ENCODE peak calls at places on chromosomes 13 and 19, in six cellular contexts. One of them, this sample, is unnamed.

GRCh38 chr13:32202268-32202667 is 112.9 kb downstream of the ZAR1L start:
- DNase-seq in GM12891: no peak
- DNase-seq in K562: no peak
- DNase-seq in GM12878: no peak
- DNase-seq in HepG2: no peak
- DNase-seq in H1: no peak
- DNase-seq in this sample: no peak

GRCh38 chr13:44382635-44383145 is 9.1 kb downstream of the SERP2 start:
- DNase-seq in GM12891: no peak
- DNase-seq in K562: peak
- DNase-seq in GM12878: no peak
- DNase-seq in HepG2: no peak
- DNase-seq in H1: no peak
- DNase-seq in this sample: no peak

GRCh38 chr13:53324656-53325055 is 296.0 kb downstream of the OLFM4 start:
- DNase-seq in GM12891: no peak
- DNase-seq in K562: no peak
- DNase-seq in GM12878: no peak
- DNase-seq in HepG2: no peak
- DNase-seq in H1: no peak
- DNase-seq in this sample: no peak

GRCh38 chr19:10085641-10086031 is 481 bp upstream of the SHFL start:
- DNase-seq in GM12891: no peak
- DNase-seq in K562: peak
- DNase-seq in GM12878: no peak
- DNase-seq in HepG2: no peak
- DNase-seq in H1: no peak
- DNase-seq in this sample: no peak

GRCh38 chr13:80562423-80562822 is 221.5 kb upstream of the SPRY2 start:
- DNase-seq in GM12891: no peak
- DNase-seq in K562: no peak
- DNase-seq in GM12878: no peak
- DNase-seq in HepG2: no peak
- DNase-seq in H1: no peak
- DNase-seq in this sample: no peak

GRCh38 chr19:51743405-51743804 is 8.3 kb downstream of the FPR1 start:
- DNase-seq in GM12891: no peak
- DNase-seq in K562: no peak
- DNase-seq in GM12878: no peak
- DNase-seq in HepG2: no peak
- DNase-seq in H1: no peak
- DNase-seq in this sample: no peak

GRCh38 chr13:73056054-73056962 is 2.5 kb upstream of the KLF5 start:
- DNase-seq in GM12891: no peak
- DNase-seq in K562: no peak
- DNase-seq in GM12878: no peak
- DNase-seq in HepG2: peak
- DNase-seq in H1: no peak
- DNase-seq in this sample: no peak

GRCh38 chr13:111158136-111158805 is 43.2 kb downstream of the ARHGEF7 start:
- DNase-seq in GM12891: no peak
- DNase-seq in K562: no peak
- DNase-seq in GM12878: no peak
- DNase-seq in HepG2: no peak
- DNase-seq in H1: no peak
- DNase-seq in this sample: no peak

DNA sequence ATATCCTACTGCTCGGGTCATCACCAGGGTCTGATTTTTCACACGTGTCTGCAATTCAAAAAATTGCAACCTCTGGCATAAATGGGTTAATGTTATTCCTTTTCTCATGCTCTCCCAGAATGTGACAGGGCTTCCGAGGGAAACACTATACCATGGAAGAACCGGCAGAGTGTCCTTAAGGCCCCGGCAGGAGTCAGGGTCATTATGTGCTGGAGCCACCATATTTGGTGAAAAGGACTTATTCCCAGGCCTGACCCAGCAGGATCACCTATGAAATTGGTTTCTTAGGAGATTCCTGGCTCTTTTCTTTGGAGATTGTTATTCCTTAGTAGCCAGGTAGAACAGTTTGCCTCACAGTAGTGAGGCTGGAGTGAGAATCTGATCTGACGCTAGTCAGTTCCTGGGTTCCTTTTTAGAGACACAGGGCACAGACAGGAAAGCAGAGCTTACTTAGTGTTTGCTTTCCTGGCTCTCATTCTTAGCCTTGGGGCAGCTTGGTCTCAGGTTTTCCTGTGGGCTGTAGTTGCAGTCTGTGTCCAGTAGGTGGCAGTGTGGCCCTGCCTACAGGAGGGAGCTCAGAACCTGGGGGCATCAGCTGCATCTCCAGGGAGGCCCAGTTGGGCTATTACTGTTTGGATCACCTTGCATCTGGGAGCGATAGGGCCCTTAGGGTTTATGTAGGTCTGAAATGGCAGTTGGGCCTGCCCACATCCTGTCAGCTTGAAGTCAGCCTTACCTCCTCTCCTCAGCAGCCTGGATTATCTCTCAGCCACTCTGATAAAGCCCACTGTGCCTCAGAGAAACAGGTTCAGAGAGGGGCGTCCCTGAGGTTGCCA is 12.4 kb downstream of the SNRNP70 start:
- DNase-seq in GM12891: peak
- DNase-seq in K562: peak
- DNase-seq in GM12878: no peak
- DNase-seq in HepG2: peak
- DNase-seq in H1: peak
- DNase-seq in this sample: peak
- TF ChIP-seq POLR2AphosphoS5 in GM12891: peak
- TF ChIP-seq POLR2AphosphoS5 in K562: no peak
- TF ChIP-seq POLR2AphosphoS5 in GM12878: no peak
- TF ChIP-seq POLR2AphosphoS5 in HepG2: no peak
- TF ChIP-seq POLR2AphosphoS5 in H1: peak
- TF ChIP-seq POLR2AphosphoS5 in this sample: peak

GRCh38 chr19:55544014-55544413 is 1.3 kb downstream of the SBK3 start:
- DNase-seq in GM12891: no peak
- DNase-seq in K562: no peak
- DNase-seq in GM12878: no peak
- DNase-seq in HepG2: no peak
- DNase-seq in H1: no peak
- DNase-seq in this sample: no peak
- TF ChIP-seq TAF1 in GM12891: no peak
- TF ChIP-seq TAF1 in K562: no peak
- TF ChIP-seq TAF1 in GM12878: no peak
- TF ChIP-seq TAF1 in HepG2: no peak
- TF ChIP-seq TAF1 in H1: no peak
- TF ChIP-seq TAF1 in this sample: no peak

DNA sequence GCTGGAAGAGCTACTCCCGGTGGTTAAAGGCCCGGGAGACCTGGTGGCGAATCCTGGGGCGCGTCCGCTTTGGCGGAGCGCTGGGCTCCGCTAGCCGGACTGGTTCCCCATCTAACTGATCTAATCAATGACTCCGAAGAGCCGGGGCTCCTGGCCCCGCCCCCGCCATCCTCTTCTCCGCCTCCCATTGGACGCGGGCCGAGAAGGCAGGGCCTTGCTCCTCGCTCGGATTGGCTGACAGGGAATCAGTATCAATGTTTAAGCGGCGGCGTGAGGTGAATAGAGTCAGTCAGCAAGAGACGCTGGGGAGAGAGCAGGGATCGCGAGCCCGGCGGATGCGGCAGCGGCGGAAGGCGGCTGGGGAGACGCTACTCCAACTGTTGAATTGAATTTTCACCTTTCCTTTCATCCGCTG is 1.7 kb upstream of the PCDH17 start:
- DNase-seq in GM12891: no peak
- DNase-seq in K562: peak
- DNase-seq in GM12878: no peak
- DNase-seq in HepG2: no peak
- DNase-seq in H1: peak
- DNase-seq in this sample: no peak
- TF ChIP-seq POLR2A in GM12891: no peak
- TF ChIP-seq POLR2A in K562: no peak
- TF ChIP-seq POLR2A in GM12878: no peak
- TF ChIP-seq POLR2A in HepG2: no peak
- TF ChIP-seq POLR2A in H1: no peak
- TF ChIP-seq POLR2A in this sample: no peak

GRCh38 chr19:35716985-35717664 is 678 bp upstream of the KMT2B start:
- DNase-seq in GM12891: no peak
- DNase-seq in K562: peak
- DNase-seq in GM12878: peak
- DNase-seq in HepG2: peak
- DNase-seq in H1: peak
- DNase-seq in this sample: peak

GRCh38 chr19:35719402-35720162 is 1.8 kb downstream of the KMT2B start:
- DNase-seq in GM12891: no peak
- DNase-seq in K562: no peak
- DNase-seq in GM12878: no peak
- DNase-seq in HepG2: peak
- DNase-seq in H1: no peak
- DNase-seq in this sample: no peak

GRCh38 chr19:35720163-35720524 is 2.3 kb downstream of the KMT2B start:
- DNase-seq in GM12891: no peak
- DNase-seq in K562: no peak
- DNase-seq in GM12878: no peak
- DNase-seq in HepG2: no peak
- DNase-seq in H1: no peak
- DNase-seq in this sample: no peak

GRCh38 chr19:35717665-35718344 is at the start of gene KMT2B:
- DNase-seq in GM12891: peak
- DNase-seq in K562: peak
- DNase-seq in GM12878: no peak
- DNase-seq in HepG2: no peak
- DNase-seq in H1: peak
- DNase-seq in this sample: peak

GRCh38 chr19:35718345-35719041 is 690 bp downstream of the KMT2B start:
- DNase-seq in GM12891: no peak
- DNase-seq in K562: peak
- DNase-seq in GM12878: no peak
- DNase-seq in HepG2: no peak
- DNase-seq in H1: peak
- DNase-seq in this sample: peak
- TF ChIP-seq POLR2AphosphoS5 in GM12891: peak
- TF ChIP-seq POLR2AphosphoS5 in K562: no peak
- TF ChIP-seq POLR2AphosphoS5 in GM12878: no peak
- TF ChIP-seq POLR2AphosphoS5 in HepG2: no peak
- TF ChIP-seq POLR2AphosphoS5 in H1: no peak
- TF ChIP-seq POLR2AphosphoS5 in this sample: peak

GRCh38 chr13:94967183-94968039 is 255.1 kb upstream of the SOX21 start:
- DNase-seq in GM12891: peak
- DNase-seq in K562: peak
- DNase-seq in GM12878: no peak
- DNase-seq in HepG2: no peak
- DNase-seq in H1: peak
- DNase-seq in this sample: peak
- TF ChIP-seq TAF1 in GM12891: no peak
- TF ChIP-seq TAF1 in K562: no peak
- TF ChIP-seq TAF1 in GM12878: no peak
- TF ChIP-seq TAF1 in HepG2: no peak
- TF ChIP-seq TAF1 in H1: peak
- TF ChIP-seq TAF1 in this sample: no peak